ENCODE peak calls at places on chromosomes 5 and 9, in ten cellular contexts. One of them, this sample, is unnamed.

GRCh38 chr9:5025416-5025815 is 40.3 kb downstream of the JAK2 start:
- DNase-seq in transverse colon: no peak
- DNase-seq in cardiac muscle cell: no peak
- DNase-seq in psoas muscle: peak; percentile 26
- DNase-seq in AG04450: no peak
- DNase-seq in astrocyte: no peak
- DNase-seq in Panc1: no peak
- DNase-seq in neural progenitor cell: no peak
- DNase-seq in CD8-positive, alpha-beta memory T cell: no peak
- DNase-seq in A549: no peak
- DNase-seq in this sample: peak; percentile 6

GRCh38 chr5:124661317-124662141 is 84.9 kb downstream of the ZNF608 start:
- DNase-seq in AG04450: peak; percentile 76
- DNase-seq in transverse colon: no peak
- DNase-seq in neural progenitor cell: peak; percentile 88
- DNase-seq in CD8-positive, alpha-beta memory T cell: no peak
- DNase-seq in Panc1: no peak
- DNase-seq in A549: peak; percentile 69
- DNase-seq in astrocyte: peak; percentile 97
- DNase-seq in psoas muscle: no peak
- DNase-seq in cardiac muscle cell: peak; percentile 82
- DNase-seq in this sample: peak; percentile 82

GRCh38 chr5:83474170-83474796 is 2.7 kb downstream of the VCAN start:
- DNase-seq in CD8-positive, alpha-beta memory T cell: peak; percentile 5
- DNase-seq in astrocyte: peak; percentile 93
- DNase-seq in AG04450: peak; percentile 69
- DNase-seq in Panc1: no peak
- DNase-seq in cardiac muscle cell: peak; percentile 94
- DNase-seq in transverse colon: peak; percentile 63
- DNase-seq in psoas muscle: peak; percentile 87
- DNase-seq in A549: peak; percentile 61
- DNase-seq in neural progenitor cell: peak; percentile 94
- DNase-seq in this sample: peak; percentile 94

GRCh38 chr9:118418887-118419620 is 714.9 kb downstream of the TLR4 start:
- DNase-seq in AG04450: no peak
- DNase-seq in astrocyte: peak; percentile 58
- DNase-seq in neural progenitor cell: no peak
- DNase-seq in psoas muscle: no peak
- DNase-seq in CD8-positive, alpha-beta memory T cell: no peak
- DNase-seq in cardiac muscle cell: no peak
- DNase-seq in A549: peak; percentile 6
- DNase-seq in transverse colon: peak; percentile 26
- DNase-seq in Panc1: peak; percentile 55
- DNase-seq in this sample: no peak

GRCh38 chr9:95023217-95024003 is 294.1 kb downstream of the FANCC start:
- DNase-seq in psoas muscle: no peak
- DNase-seq in AG04450: no peak
- DNase-seq in astrocyte: peak; percentile 95
- DNase-seq in neural progenitor cell: no peak
- DNase-seq in cardiac muscle cell: no peak
- DNase-seq in transverse colon: no peak
- DNase-seq in CD8-positive, alpha-beta memory T cell: no peak
- DNase-seq in A549: peak; percentile 81
- DNase-seq in Panc1: peak; percentile 52
- DNase-seq in this sample: peak; percentile 95

GRCh38 chr9:119251951-119252350 is 117.3 kb downstream of the BRINP1 start:
- DNase-seq in cardiac muscle cell: no peak
- DNase-seq in Panc1: no peak
- DNase-seq in astrocyte: no peak
- DNase-seq in transverse colon: no peak
- DNase-seq in AG04450: no peak
- DNase-seq in A549: no peak
- DNase-seq in neural progenitor cell: no peak
- DNase-seq in psoas muscle: no peak
- DNase-seq in CD8-positive, alpha-beta memory T cell: no peak
- DNase-seq in this sample: no peak

GRCh38 chr9:109010676-109011655 is 2.3 kb downstream of the CTNNAL1 start:
- DNase-seq in neural progenitor cell: no peak
- DNase-seq in psoas muscle: no peak
- DNase-seq in A549: peak; percentile 50
- DNase-seq in AG04450: peak; percentile 64
- DNase-seq in cardiac muscle cell: no peak
- DNase-seq in CD8-positive, alpha-beta memory T cell: peak; percentile 19
- DNase-seq in Panc1: no peak
- DNase-seq in transverse colon: peak; percentile 19
- DNase-seq in astrocyte: peak; percentile 76
- DNase-seq in this sample: peak; percentile 80

GRCh38 chr9:76817489-76817888 is 53.3 kb downstream of the PCA3 start:
- DNase-seq in AG04450: peak; percentile 55
- DNase-seq in neural progenitor cell: no peak
- DNase-seq in A549: peak; percentile 15
- DNase-seq in transverse colon: no peak
- DNase-seq in astrocyte: peak; percentile 64
- DNase-seq in psoas muscle: no peak
- DNase-seq in CD8-positive, alpha-beta memory T cell: no peak
- DNase-seq in Panc1: no peak
- DNase-seq in cardiac muscle cell: no peak
- DNase-seq in this sample: peak; percentile 84

GRCh38 chr5:88118179-88118578 is 150.5 kb downstream of the TMEM161B start:
- DNase-seq in Panc1: no peak
- DNase-seq in transverse colon: no peak
- DNase-seq in psoas muscle: no peak
- DNase-seq in AG04450: no peak
- DNase-seq in cardiac muscle cell: no peak
- DNase-seq in CD8-positive, alpha-beta memory T cell: no peak
- DNase-seq in neural progenitor cell: no peak
- DNase-seq in A549: no peak
- DNase-seq in astrocyte: no peak
- DNase-seq in this sample: no peak

GRCh38 chr5:116650544-116650943 is 75.9 kb upstream of the SEMA6A start:
- DNase-seq in AG04450: no peak
- DNase-seq in CD8-positive, alpha-beta memory T cell: no peak
- DNase-seq in neural progenitor cell: no peak
- DNase-seq in transverse colon: no peak
- DNase-seq in A549: no peak
- DNase-seq in Panc1: no peak
- DNase-seq in psoas muscle: peak; percentile 26
- DNase-seq in astrocyte: no peak
- DNase-seq in cardiac muscle cell: no peak
- DNase-seq in this sample: no peak

GRCh38 chr5:3226171-3226570 is 369.5 kb upstream of the IRX1 start:
- DNase-seq in A549: no peak
- DNase-seq in cardiac muscle cell: no peak
- DNase-seq in transverse colon: no peak
- DNase-seq in neural progenitor cell: no peak
- DNase-seq in astrocyte: no peak
- DNase-seq in psoas muscle: no peak
- DNase-seq in CD8-positive, alpha-beta memory T cell: no peak
- DNase-seq in AG04450: no peak
- DNase-seq in Panc1: no peak
- DNase-seq in this sample: peak; percentile 2

GRCh38 chr5:56749842-56750241 is 65.5 kb upstream of the MAP3K1 start:
- DNase-seq in A549: no peak
- DNase-seq in neural progenitor cell: no peak
- DNase-seq in psoas muscle: no peak
- DNase-seq in astrocyte: no peak
- DNase-seq in AG04450: no peak
- DNase-seq in CD8-positive, alpha-beta memory T cell: no peak
- DNase-seq in transverse colon: no peak
- DNase-seq in Panc1: no peak
- DNase-seq in cardiac muscle cell: no peak
- DNase-seq in this sample: no peak

GRCh38 chr5:135533346-135533745 is 2.4 kb downstream of the NEUROG1 start:
- DNase-seq in cardiac muscle cell: no peak
- DNase-seq in CD8-positive, alpha-beta memory T cell: no peak
- DNase-seq in psoas muscle: no peak
- DNase-seq in astrocyte: no peak
- DNase-seq in A549: no peak
- DNase-seq in AG04450: no peak
- DNase-seq in Panc1: no peak
- DNase-seq in transverse colon: no peak
- DNase-seq in neural progenitor cell: no peak
- DNase-seq in this sample: no peak

GRCh38 chr9:127950513-127951210 is 13.0 kb upstream of the DPM2 start:
- DNase-seq in A549: no peak
- DNase-seq in transverse colon: no peak
- DNase-seq in CD8-positive, alpha-beta memory T cell: no peak
- DNase-seq in AG04450: no peak
- DNase-seq in cardiac muscle cell: no peak
- DNase-seq in astrocyte: no peak
- DNase-seq in psoas muscle: no peak
- DNase-seq in Panc1: no peak
- DNase-seq in neural progenitor cell: peak; percentile 70
- DNase-seq in this sample: no peak

GRCh38 chr9:115240676-115241075 is 122.7 kb upstream of the TNC start:
- DNase-seq in AG04450: no peak
- DNase-seq in transverse colon: no peak
- DNase-seq in A549: no peak
- DNase-seq in cardiac muscle cell: no peak
- DNase-seq in CD8-positive, alpha-beta memory T cell: no peak
- DNase-seq in psoas muscle: no peak
- DNase-seq in astrocyte: peak; percentile 33
- DNase-seq in Panc1: no peak
- DNase-seq in neural progenitor cell: no peak
- DNase-seq in this sample: no peak

GRCh38 chr9:115241641-115242040 is 123.7 kb upstream of the TNC start:
- DNase-seq in Panc1: no peak
- DNase-seq in CD8-positive, alpha-beta memory T cell: no peak
- DNase-seq in AG04450: no peak
- DNase-seq in A549: no peak
- DNase-seq in psoas muscle: no peak
- DNase-seq in transverse colon: no peak
- DNase-seq in astrocyte: no peak
- DNase-seq in neural progenitor cell: no peak
- DNase-seq in cardiac muscle cell: no peak
- DNase-seq in this sample: no peak

GRCh38 chr9:115235221-115235620 is 117.3 kb upstream of the TNC start:
- DNase-seq in astrocyte: no peak
- DNase-seq in psoas muscle: no peak
- DNase-seq in cardiac muscle cell: no peak
- DNase-seq in AG04450: no peak
- DNase-seq in transverse colon: no peak
- DNase-seq in neural progenitor cell: no peak
- DNase-seq in Panc1: no peak
- DNase-seq in A549: no peak
- DNase-seq in CD8-positive, alpha-beta memory T cell: no peak
- DNase-seq in this sample: no peak

GRCh38 chr9:115234094-115234493 is 116.1 kb upstream of the TNC start:
- DNase-seq in CD8-positive, alpha-beta memory T cell: no peak
- DNase-seq in neural progenitor cell: no peak
- DNase-seq in cardiac muscle cell: no peak
- DNase-seq in astrocyte: peak; percentile 95
- DNase-seq in psoas muscle: no peak
- DNase-seq in Panc1: no peak
- DNase-seq in A549: peak; percentile 22
- DNase-seq in transverse colon: no peak
- DNase-seq in AG04450: peak; percentile 52
- DNase-seq in this sample: peak; percentile 78

DNA sequence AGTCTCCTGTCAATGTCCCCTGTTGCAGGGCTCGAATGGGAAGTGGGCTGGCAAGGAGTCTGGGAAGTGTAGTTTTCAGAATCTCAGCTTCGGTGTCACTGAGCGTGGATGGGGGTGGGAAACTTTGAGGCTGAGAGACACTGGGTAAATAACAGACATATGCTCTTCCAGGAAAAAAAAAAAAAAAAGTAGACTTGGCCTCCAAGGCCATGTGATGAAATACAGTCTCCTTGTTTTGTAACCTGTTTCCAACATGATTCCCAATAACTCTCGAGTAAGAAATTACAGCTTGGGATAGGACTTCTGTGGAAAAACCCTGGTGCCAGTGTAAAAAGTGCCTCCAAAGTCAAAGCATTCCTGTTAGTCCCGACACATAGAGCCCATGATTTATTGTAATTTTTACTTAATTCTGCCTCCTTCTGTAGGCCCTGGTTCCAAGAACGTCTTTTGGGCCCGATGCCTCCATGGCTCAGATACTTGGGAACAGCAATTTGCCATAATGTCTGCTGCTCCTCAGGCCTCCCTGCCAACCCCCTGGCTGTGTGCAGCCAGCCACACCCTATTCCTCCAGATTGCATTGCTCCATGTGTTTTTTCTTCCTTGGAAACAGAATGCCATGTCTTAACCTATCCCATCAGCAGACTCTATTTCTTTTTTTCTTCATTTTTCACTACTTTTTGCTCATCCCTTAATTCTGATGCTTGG is 119.6 kb upstream of the TNC start:
- DNase-seq in Panc1: no peak
- DNase-seq in AG04450: no peak
- DNase-seq in cardiac muscle cell: no peak
- DNase-seq in psoas muscle: peak; percentile 69
- DNase-seq in astrocyte: no peak
- DNase-seq in transverse colon: no peak
- DNase-seq in CD8-positive, alpha-beta memory T cell: no peak
- DNase-seq in neural progenitor cell: no peak
- DNase-seq in A549: no peak
- DNase-seq in this sample: peak; percentile 24
- H3K4me3 ChIP-seq in Panc1: no peak overlapping the region
- H3K4me3 ChIP-seq in AG04450: no peak overlapping the region
- H3K4me3 ChIP-seq in cardiac muscle cell: no peak overlapping the region
- H3K4me3 ChIP-seq in psoas muscle: no peak overlapping the region
- H3K4me3 ChIP-seq in astrocyte: no peak overlapping the region
- H3K4me3 ChIP-seq in transverse colon: no peak overlapping the region
- H3K4me3 ChIP-seq in CD8-positive, alpha-beta memory T cell: no peak overlapping the region
- H3K4me3 ChIP-seq in neural progenitor cell: no peak overlapping the region
- H3K4me3 ChIP-seq in A549: no peak overlapping the region
- H3K4me3 ChIP-seq in this sample: no peak overlapping the region

GRCh38 chr5:173646684-173647083 is 30.2 kb upstream of the BOD1 start:
- DNase-seq in cardiac muscle cell: no peak
- DNase-seq in A549: no peak
- DNase-seq in astrocyte: no peak
- DNase-seq in AG04450: no peak
- DNase-seq in neural progenitor cell: no peak
- DNase-seq in CD8-positive, alpha-beta memory T cell: no peak
- DNase-seq in Panc1: no peak
- DNase-seq in transverse colon: no peak
- DNase-seq in psoas muscle: no peak
- DNase-seq in this sample: no peak
- H3K27ac ChIP-seq in cardiac muscle cell: no peak overlapping the region
- H3K27ac ChIP-seq in A549: peak overlapping the region; percentile 71
- H3K27ac ChIP-seq in astrocyte: no peak overlapping the region
- H3K27ac ChIP-seq in AG04450: no peak overlapping the region
- H3K27ac ChIP-seq in neural progenitor cell: no peak overlapping the region
- H3K27ac ChIP-seq in CD8-positive, alpha-beta memory T cell: no peak overlapping the region
- H3K27ac ChIP-seq in Panc1: no peak overlapping the region
- H3K27ac ChIP-seq in transverse colon: no peak overlapping the region
- H3K27ac ChIP-seq in psoas muscle: no peak overlapping the region
- H3K27ac ChIP-seq in this sample: no peak overlapping the region

GRCh38 chr9:116355153-116355827 is 201.7 kb downstream of the PAPPA start:
- DNase-seq in Panc1: no peak
- DNase-seq in astrocyte: peak; percentile 63
- DNase-seq in cardiac muscle cell: no peak
- DNase-seq in neural progenitor cell: peak; percentile 45
- DNase-seq in transverse colon: no peak
- DNase-seq in A549: no peak
- DNase-seq in AG04450: no peak
- DNase-seq in CD8-positive, alpha-beta memory T cell: no peak
- DNase-seq in psoas muscle: no peak
- DNase-seq in this sample: peak; percentile 49
- H3K4me3 ChIP-seq in Panc1: no peak overlapping the region
- H3K4me3 ChIP-seq in astrocyte: no peak overlapping the region
- H3K4me3 ChIP-seq in cardiac muscle cell: no peak overlapping the region
- H3K4me3 ChIP-seq in neural progenitor cell: no peak overlapping the region
- H3K4me3 ChIP-seq in transverse colon: no peak overlapping the region
- H3K4me3 ChIP-seq in A549: no peak overlapping the region
- H3K4me3 ChIP-seq in AG04450: no peak overlapping the region
- H3K4me3 ChIP-seq in CD8-positive, alpha-beta memory T cell: no peak overlapping the region
- H3K4me3 ChIP-seq in psoas muscle: no peak overlapping the region
- H3K4me3 ChIP-seq in this sample: no peak overlapping the region

GRCh38 chr5:109668668-109669422 is 20.9 kb upstream of the MAN2A1 start:
- DNase-seq in CD8-positive, alpha-beta memory T cell: no peak
- DNase-seq in AG04450: no peak
- DNase-seq in psoas muscle: no peak
- DNase-seq in neural progenitor cell: no peak
- DNase-seq in Panc1: no peak
- DNase-seq in transverse colon: no peak
- DNase-seq in cardiac muscle cell: no peak
- DNase-seq in A549: no peak
- DNase-seq in astrocyte: no peak
- DNase-seq in this sample: no peak
- H3K27ac ChIP-seq in CD8-positive, alpha-beta memory T cell: no peak overlapping the region
- H3K27ac ChIP-seq in AG04450: no peak overlapping the region
- H3K27ac ChIP-seq in psoas muscle: no peak overlapping the region
- H3K27ac ChIP-seq in neural progenitor cell: no peak overlapping the region
- H3K27ac ChIP-seq in Panc1: no peak overlapping the region
- H3K27ac ChIP-seq in transverse colon: no peak overlapping the region
- H3K27ac ChIP-seq in cardiac muscle cell: no peak overlapping the region
- H3K27ac ChIP-seq in A549: no peak overlapping the region
- H3K27ac ChIP-seq in astrocyte: no peak overlapping the region
- H3K27ac ChIP-seq in this sample: no peak overlapping the region

This sample was measured in GM23248.